ENCODE peak calls at places on chromosomes 7 and 10, in nine cellular contexts. E is A172, J is C1 segment of cervical spinal cord, F is naive B cell, A is left cardiac atrium, Y is heart left ventricle, L is mesenteric fat pad, Q is hippocampal formation, D is psoas muscle. O is an unnamed sample.

GRCh38 chr10:130859427-130859826 is 452.1 kb downstream of the TCERG1L start:
- DNase-seq in E (no peak), J (no peak), F (no peak), A (no peak), Y (no peak), L (no peak), Q (no peak), D (no peak), O (no peak)

GRCh38 chr10:11745045-11745444 is 2.9 kb downstream of the ECHDC3 start:
- DNase-seq in E (no peak), J (no peak), F (no peak), A (no peak), Y (no peak), L (peak; percentile 51), Q (no peak), D (no peak), O (no peak)

GRCh38 chr7:45689011-45689796 is 115.0 kb downstream of the ADCY1 start:
- DNase-seq in E (peak; percentile 93), J (no peak), F (no peak), A (no peak), Y (peak; percentile 12), L (peak; percentile 81), Q (no peak), D (no peak), O (no peak)

GRCh38 chr7:64882341-64883112 is 20.5 kb upstream of the ZNF273 start:
- DNase-seq in E (no peak), J (peak; percentile 72), F (no peak), A (peak; percentile 85), Y (peak; percentile 81), L (no peak), Q (peak; percentile 9), D (peak; percentile 80), O (peak; percentile 48)

GRCh38 chr7:41122256-41122987 is 580.5 kb downstream of the INHBA start:
- DNase-seq in E (no peak), J (no peak), F (no peak), A (no peak), Y (no peak), L (no peak), Q (no peak), D (no peak), O (no peak)

GRCh38 chr10:29326886-29327789 is 38.3 kb downstream of the LYZL1 start:
- DNase-seq in E (no peak), J (no peak), F (no peak), A (no peak), Y (no peak), L (no peak), Q (no peak), D (no peak), O (no peak)

GRCh38 chr10:71382757-71383156 is 14.0 kb upstream of the CDH23 start:
- DNase-seq in E (no peak), J (no peak), F (no peak), A (no peak), Y (no peak), L (no peak), Q (no peak), D (no peak), O (no peak)

GRCh38 chr7:94412762-94413322 is 18.1 kb downstream of the COL1A2 start:
- DNase-seq in E (no peak), J (no peak), F (no peak), A (no peak), Y (no peak), L (no peak), Q (no peak), D (no peak), O (no peak)

GRCh38 chr10:3837909-3838722 is 53.1 kb upstream of the KLF6 start:
- DNase-seq in E (no peak), J (no peak), F (no peak), A (no peak), Y (no peak), L (no peak), Q (no peak), D (no peak), O (peak; percentile 23)

GRCh38 chr10:84783386-84783785 is 455.0 kb downstream of the CCSER2 start:
- DNase-seq in E (peak; percentile 44), J (no peak), F (no peak), A (no peak), Y (no peak), L (no peak), Q (peak; percentile 9), D (no peak), O (no peak)

GRCh38 chr7:7769712-7770111 is 51.3 kb upstream of the RPA3 start:
- DNase-seq in E (no peak), J (no peak), F (no peak), A (no peak), Y (no peak), L (no peak), Q (no peak), D (no peak), O (no peak)

GRCh38 chr7:83562960-83563359 is 86.0 kb downstream of the SEMA3E start:
- DNase-seq in E (no peak), J (no peak), F (no peak), A (no peak), Y (no peak), L (no peak), Q (no peak), D (no peak), O (no peak)

GRCh38 chr10:77949167-77949566 is 22.6 kb upstream of the DLG5 start:
- DNase-seq in E (peak; percentile 92), J (no peak), F (no peak), A (peak; percentile 40), Y (no peak), L (no peak), Q (no peak), D (peak; percentile 69), O (no peak)

GRCh38 chr10:74047304-74047703 is 49.4 kb downstream of the VCL start:
- DNase-seq in E (no peak), J (no peak), F (no peak), A (no peak), Y (no peak), L (no peak), Q (no peak), D (no peak), O (no peak)

GRCh38 chr10:60473557-60473956 is 83.9 kb upstream of the ANK3 start:
- DNase-seq in E (no peak), J (no peak), F (no peak), A (no peak), Y (no peak), L (no peak), Q (no peak), D (no peak), O (no peak)

GRCh38 chr10:110209926-110210662 is 2.7 kb downstream of the MXI1 start:
- DNase-seq in E (no peak), J (peak; percentile 68), F (peak; percentile 56), A (peak; percentile 62), Y (peak; percentile 66), L (peak; percentile 90), Q (no peak), D (peak; percentile 48), O (peak; percentile 75)

GRCh38 chr7:114922151-114922651 is 307 bp downstream of the MDFIC start:
- DNase-seq in E (peak; percentile 28), J (peak; percentile 31), F (peak; percentile 54), A (peak; percentile 74), Y (no peak), L (no peak), Q (no peak), D (peak; percentile 71), O (peak; percentile 75)

GRCh38 chr10:106661133-106661766 is 503.3 kb downstream of the SORCS1 start:
- DNase-seq in E (no peak), J (no peak), F (no peak), A (no peak), Y (no peak), L (no peak), Q (no peak), D (no peak), O (no peak)

GRCh38 chr10:44619975-44620374 is 235.1 kb upstream of the CXCL12 start:
- DNase-seq in E (no peak), J (no peak), F (no peak), A (no peak), Y (no peak), L (no peak), Q (no peak), D (no peak), O (no peak)

GRCh38 chr10:32253821-32254220 is 93.1 kb downstream of the EPC1 start:
- DNase-seq in E (no peak), J (no peak), F (no peak), A (no peak), Y (no peak), L (no peak), Q (no peak), D (no peak), O (no peak)

GRCh38 chr7:117283371-117283770 is 39.5 kb downstream of the WNT2 start:
- DNase-seq in E (peak; percentile 21), J (no peak), F (no peak), A (no peak), Y (no peak), L (no peak), Q (no peak), D (no peak), O (no peak)

O was measured in right lobe of liver.